ENCODE peak calls at places on chromosomes 11 and 22, in nine cellular contexts. One of them, this sample, is unnamed.
A peak's percentile ranks its signal among the peaks of the same experiment; 100 is the strongest.

GRCh38 chr11:96169250-96169649 is 173.7 kb downstream of the MAML2 start:
- DNase-seq in substantia nigra: no peak
- DNase-seq in NCI-H1092 treated with DMSO at 0.1 percent for 48 hours: no peak
- DNase-seq in type B pancreatic cell: no peak
- DNase-seq in HS-27A: no peak
- DNase-seq in choroid plexus epithelial cell: no peak
- DNase-seq in amniotic stem cell: no peak
- DNase-seq in naive B cell: no peak
- DNase-seq in hepatocyte: no peak
- DNase-seq in this sample: no peak

GRCh38 chr11:1773131-1773510 is 9.4 kb upstream of the CTSD start:
- DNase-seq in substantia nigra: no peak
- DNase-seq in NCI-H1092 treated with DMSO at 0.1 percent for 48 hours: no peak
- DNase-seq in type B pancreatic cell: no peak
- DNase-seq in HS-27A: no peak
- DNase-seq in choroid plexus epithelial cell: no peak
- DNase-seq in amniotic stem cell: no peak
- DNase-seq in naive B cell: no peak
- DNase-seq in hepatocyte: no peak
- DNase-seq in this sample: no peak

GRCh38 chr22:46092646-46093410 is 57.5 kb upstream of the PPARA start:
- DNase-seq in substantia nigra: no peak
- DNase-seq in NCI-H1092 treated with DMSO at 0.1 percent for 48 hours: no peak
- DNase-seq in type B pancreatic cell: no peak
- DNase-seq in HS-27A: no peak
- DNase-seq in choroid plexus epithelial cell: no peak
- DNase-seq in amniotic stem cell: no peak
- DNase-seq in naive B cell: no peak
- DNase-seq in hepatocyte: no peak
- DNase-seq in this sample: no peak

GRCh38 chr22:36769541-36769940 is 6.4 kb downstream of the IFT27 start:
- DNase-seq in substantia nigra: no peak
- DNase-seq in NCI-H1092 treated with DMSO at 0.1 percent for 48 hours: no peak
- DNase-seq in type B pancreatic cell: no peak
- DNase-seq in HS-27A: no peak
- DNase-seq in choroid plexus epithelial cell: no peak
- DNase-seq in amniotic stem cell: no peak
- DNase-seq in naive B cell: no peak
- DNase-seq in hepatocyte: no peak
- DNase-seq in this sample: no peak

GRCh38 chr11:79249341-79249993 is 191.4 kb downstream of the TENM4 start:
- DNase-seq in substantia nigra: no peak
- DNase-seq in NCI-H1092 treated with DMSO at 0.1 percent for 48 hours: no peak
- DNase-seq in type B pancreatic cell: no peak
- DNase-seq in HS-27A: no peak
- DNase-seq in choroid plexus epithelial cell: no peak
- DNase-seq in amniotic stem cell: no peak
- DNase-seq in naive B cell: no peak
- DNase-seq in hepatocyte: no peak
- DNase-seq in this sample: peak; percentile 65

GRCh38 chr22:40595497-40596234 is 40.9 kb downstream of the MRTFA start:
- DNase-seq in substantia nigra: no peak
- DNase-seq in NCI-H1092 treated with DMSO at 0.1 percent for 48 hours: no peak
- DNase-seq in type B pancreatic cell: no peak
- DNase-seq in HS-27A: no peak
- DNase-seq in choroid plexus epithelial cell: no peak
- DNase-seq in amniotic stem cell: no peak
- DNase-seq in naive B cell: no peak
- DNase-seq in hepatocyte: no peak
- DNase-seq in this sample: no peak

GRCh38 chr11:93085097-93085496 is 112.7 kb downstream of the SLC36A4 start:
- DNase-seq in substantia nigra: no peak
- DNase-seq in NCI-H1092 treated with DMSO at 0.1 percent for 48 hours: no peak
- DNase-seq in type B pancreatic cell: no peak
- DNase-seq in HS-27A: no peak
- DNase-seq in choroid plexus epithelial cell: peak; percentile 16
- DNase-seq in amniotic stem cell: peak; percentile 4
- DNase-seq in naive B cell: no peak
- DNase-seq in hepatocyte: no peak
- DNase-seq in this sample: no peak

GRCh38 chr11:64865286-64866172 is 12.9 kb downstream of the EHD1 start:
- DNase-seq in substantia nigra: no peak
- DNase-seq in NCI-H1092 treated with DMSO at 0.1 percent for 48 hours: no peak
- DNase-seq in type B pancreatic cell: no peak
- DNase-seq in HS-27A: no peak
- DNase-seq in choroid plexus epithelial cell: peak; percentile 76
- DNase-seq in amniotic stem cell: no peak
- DNase-seq in naive B cell: peak; percentile 69
- DNase-seq in hepatocyte: no peak
- DNase-seq in this sample: peak; percentile 87

GRCh38 chr22:40176921-40177737 is 596 bp upstream of the TNRC6B start:
- DNase-seq in substantia nigra: no peak
- DNase-seq in NCI-H1092 treated with DMSO at 0.1 percent for 48 hours: no peak
- DNase-seq in type B pancreatic cell: no peak
- DNase-seq in HS-27A: no peak
- DNase-seq in choroid plexus epithelial cell: peak; percentile 83
- DNase-seq in amniotic stem cell: peak; percentile 39
- DNase-seq in naive B cell: peak; percentile 0
- DNase-seq in hepatocyte: peak; percentile 79
- DNase-seq in this sample: peak; percentile 78

GRCh38 chr11:57741132-57742086 is at the start of gene SELENOH:
- DNase-seq in substantia nigra: peak; percentile 64
- DNase-seq in NCI-H1092 treated with DMSO at 0.1 percent for 48 hours: peak; percentile 99
- DNase-seq in type B pancreatic cell: peak; percentile 97
- DNase-seq in HS-27A: peak; percentile 91
- DNase-seq in choroid plexus epithelial cell: peak; percentile 99
- DNase-seq in amniotic stem cell: peak; percentile 92
- DNase-seq in naive B cell: peak; percentile 86
- DNase-seq in hepatocyte: peak; percentile 98
- DNase-seq in this sample: peak; percentile 99

GRCh38 chr11:19816817-19817216 is 104.2 kb downstream of the NAV2 start:
- DNase-seq in substantia nigra: no peak
- DNase-seq in NCI-H1092 treated with DMSO at 0.1 percent for 48 hours: peak; percentile 26
- DNase-seq in type B pancreatic cell: no peak
- DNase-seq in HS-27A: no peak
- DNase-seq in choroid plexus epithelial cell: no peak
- DNase-seq in amniotic stem cell: no peak
- DNase-seq in naive B cell: no peak
- DNase-seq in hepatocyte: no peak
- DNase-seq in this sample: no peak

GRCh38 chr22:19001204-19001603 is 65.1 kb upstream of the PRODH start:
- DNase-seq in substantia nigra: no peak
- DNase-seq in NCI-H1092 treated with DMSO at 0.1 percent for 48 hours: no peak
- DNase-seq in type B pancreatic cell: no peak
- DNase-seq in HS-27A: no peak
- DNase-seq in choroid plexus epithelial cell: no peak
- DNase-seq in amniotic stem cell: no peak
- DNase-seq in naive B cell: no peak
- DNase-seq in hepatocyte: no peak
- DNase-seq in this sample: no peak

GRCh38 chr11:119983240-119983732 is 154.6 kb downstream of the TRIM29 start:
- DNase-seq in substantia nigra: no peak
- DNase-seq in NCI-H1092 treated with DMSO at 0.1 percent for 48 hours: no peak
- DNase-seq in type B pancreatic cell: no peak
- DNase-seq in HS-27A: no peak
- DNase-seq in choroid plexus epithelial cell: no peak
- DNase-seq in amniotic stem cell: no peak
- DNase-seq in naive B cell: no peak
- DNase-seq in hepatocyte: no peak
- DNase-seq in this sample: no peak

GRCh38 chr11:126432525-126432924 is 77.0 kb downstream of the ST3GAL4 start:
- DNase-seq in substantia nigra: no peak
- DNase-seq in NCI-H1092 treated with DMSO at 0.1 percent for 48 hours: no peak
- DNase-seq in type B pancreatic cell: no peak
- DNase-seq in HS-27A: no peak
- DNase-seq in choroid plexus epithelial cell: no peak
- DNase-seq in amniotic stem cell: no peak
- DNase-seq in naive B cell: no peak
- DNase-seq in hepatocyte: no peak
- DNase-seq in this sample: no peak

GRCh38 chr22:48612077-48612995 is 1215.3 kb downstream of the BRD1 start:
- DNase-seq in substantia nigra: no peak
- DNase-seq in NCI-H1092 treated with DMSO at 0.1 percent for 48 hours: no peak
- DNase-seq in type B pancreatic cell: no peak
- DNase-seq in HS-27A: no peak
- DNase-seq in choroid plexus epithelial cell: no peak
- DNase-seq in amniotic stem cell: no peak
- DNase-seq in naive B cell: no peak
- DNase-seq in hepatocyte: no peak
- DNase-seq in this sample: no peak

GRCh38 chr11:35781342-35782171 is 119.0 kb downstream of the TRIM44 start:
- DNase-seq in substantia nigra: no peak
- DNase-seq in NCI-H1092 treated with DMSO at 0.1 percent for 48 hours: no peak
- DNase-seq in type B pancreatic cell: no peak
- DNase-seq in HS-27A: no peak
- DNase-seq in choroid plexus epithelial cell: peak; percentile 41
- DNase-seq in amniotic stem cell: peak; percentile 24
- DNase-seq in naive B cell: no peak
- DNase-seq in hepatocyte: no peak
- DNase-seq in this sample: peak; percentile 59

GRCh38 chr11:3155216-3155615 is 9.9 kb downstream of the OSBPL5 start:
- DNase-seq in substantia nigra: no peak
- DNase-seq in NCI-H1092 treated with DMSO at 0.1 percent for 48 hours: no peak
- DNase-seq in type B pancreatic cell: no peak
- DNase-seq in HS-27A: no peak
- DNase-seq in choroid plexus epithelial cell: no peak
- DNase-seq in amniotic stem cell: no peak
- DNase-seq in naive B cell: no peak
- DNase-seq in hepatocyte: no peak
- DNase-seq in this sample: no peak

GRCh38 chr11:46114961-46115360 is 6.3 kb downstream of the PHF21A start:
- DNase-seq in substantia nigra: no peak
- DNase-seq in NCI-H1092 treated with DMSO at 0.1 percent for 48 hours: no peak
- DNase-seq in type B pancreatic cell: no peak
- DNase-seq in HS-27A: no peak
- DNase-seq in choroid plexus epithelial cell: no peak
- DNase-seq in amniotic stem cell: no peak
- DNase-seq in naive B cell: no peak
- DNase-seq in hepatocyte: no peak
- DNase-seq in this sample: no peak

GRCh38 chr11:71286701-71287643 is 34.6 kb upstream of the SHANK2 start:
- DNase-seq in substantia nigra: no peak
- DNase-seq in NCI-H1092 treated with DMSO at 0.1 percent for 48 hours: peak; percentile 31
- DNase-seq in type B pancreatic cell: no peak
- DNase-seq in HS-27A: peak; percentile 94
- DNase-seq in choroid plexus epithelial cell: peak; percentile 61
- DNase-seq in amniotic stem cell: peak; percentile 56
- DNase-seq in naive B cell: no peak
- DNase-seq in hepatocyte: no peak
- DNase-seq in this sample: peak; percentile 71

This sample was measured in iris pigment epithelial cell.